ENCODE peak calls at places on chromosome 9, in ten cellular contexts. One of them, this sample, is unnamed.

GRCh38 chr9:130791279-130791894 is 43.7 kb upstream of the ABL1 start:
- DNase-seq in heart right ventricle: no peak
- DNase-seq in endodermal cell: no peak
- DNase-seq in ovary: no peak
- DNase-seq in CD4-positive, alpha-beta T cell: no peak
- DNase-seq in lung: no peak
- DNase-seq in mesenchymal stem cell: no peak
- DNase-seq in Karpas-422: no peak
- DNase-seq in tibial artery: no peak
- DNase-seq in transverse colon: no peak
- DNase-seq in this sample: no peak

GRCh38 chr9:121837113-121838010 is 185.9 kb downstream of the DAB2IP start:
- DNase-seq in ovary: peak; percentile 73
- DNase-seq in heart right ventricle: no peak
- DNase-seq in CD4-positive, alpha-beta T cell: no peak
- DNase-seq in Karpas-422: no peak
- DNase-seq in endodermal cell: peak; percentile 43
- DNase-seq in transverse colon: no peak
- DNase-seq in lung: no peak
- DNase-seq in mesenchymal stem cell: no peak
- DNase-seq in tibial artery: no peak
- DNase-seq in this sample: no peak

GRCh38 chr9:86713456-86713855 is 233.8 kb downstream of the GAS1 start:
- DNase-seq in heart right ventricle: no peak
- DNase-seq in CD4-positive, alpha-beta T cell: no peak
- DNase-seq in mesenchymal stem cell: peak; percentile 35
- DNase-seq in lung: no peak
- DNase-seq in Karpas-422: no peak
- DNase-seq in transverse colon: no peak
- DNase-seq in ovary: no peak
- DNase-seq in tibial artery: no peak
- DNase-seq in endodermal cell: no peak
- DNase-seq in this sample: no peak

GRCh38 chr9:71737455-71737854 is 30.9 kb downstream of the CEMIP2 start:
- DNase-seq in mesenchymal stem cell: no peak
- DNase-seq in lung: no peak
- DNase-seq in endodermal cell: no peak
- DNase-seq in transverse colon: peak; percentile 38
- DNase-seq in ovary: no peak
- DNase-seq in tibial artery: no peak
- DNase-seq in heart right ventricle: no peak
- DNase-seq in Karpas-422: no peak
- DNase-seq in CD4-positive, alpha-beta T cell: no peak
- DNase-seq in this sample: no peak

GRCh38 chr9:96513622-96514021 is 63.7 kb downstream of the HABP4 start:
- DNase-seq in heart right ventricle: no peak
- DNase-seq in transverse colon: no peak
- DNase-seq in endodermal cell: no peak
- DNase-seq in tibial artery: no peak
- DNase-seq in ovary: no peak
- DNase-seq in lung: no peak
- DNase-seq in Karpas-422: no peak
- DNase-seq in mesenchymal stem cell: peak; percentile 87
- DNase-seq in CD4-positive, alpha-beta T cell: no peak
- DNase-seq in this sample: no peak

GRCh38 chr9:104748359-104749031 is 1.0 kb downstream of the NIPSNAP3A start:
- DNase-seq in mesenchymal stem cell: peak; percentile 48
- DNase-seq in lung: no peak
- DNase-seq in ovary: no peak
- DNase-seq in heart right ventricle: no peak
- DNase-seq in tibial artery: no peak
- DNase-seq in Karpas-422: peak; percentile 42
- DNase-seq in endodermal cell: no peak
- DNase-seq in CD4-positive, alpha-beta T cell: no peak
- DNase-seq in transverse colon: no peak
- DNase-seq in this sample: no peak

GRCh38 chr9:95930314-95930713 is 54.8 kb downstream of the ERCC6L2 start:
- DNase-seq in tibial artery: no peak
- DNase-seq in ovary: no peak
- DNase-seq in lung: no peak
- DNase-seq in Karpas-422: no peak
- DNase-seq in endodermal cell: no peak
- DNase-seq in transverse colon: no peak
- DNase-seq in CD4-positive, alpha-beta T cell: no peak
- DNase-seq in heart right ventricle: no peak
- DNase-seq in mesenchymal stem cell: no peak
- DNase-seq in this sample: no peak

GRCh38 chr9:34493972-34494535 is 28.7 kb downstream of the ENHO start:
- DNase-seq in ovary: peak; percentile 65
- DNase-seq in CD4-positive, alpha-beta T cell: no peak
- DNase-seq in tibial artery: no peak
- DNase-seq in transverse colon: peak; percentile 20
- DNase-seq in mesenchymal stem cell: peak; percentile 58
- DNase-seq in endodermal cell: peak; percentile 91
- DNase-seq in Karpas-422: peak; percentile 80
- DNase-seq in lung: peak; percentile 47
- DNase-seq in heart right ventricle: peak; percentile 57
- DNase-seq in this sample: no peak

GRCh38 chr9:113531919-113532808 is 68.6 kb downstream of the RGS3 start:
- DNase-seq in lung: no peak
- DNase-seq in transverse colon: no peak
- DNase-seq in Karpas-422: no peak
- DNase-seq in mesenchymal stem cell: no peak
- DNase-seq in tibial artery: peak; percentile 39
- DNase-seq in heart right ventricle: no peak
- DNase-seq in CD4-positive, alpha-beta T cell: no peak
- DNase-seq in endodermal cell: peak; percentile 18
- DNase-seq in ovary: no peak
- DNase-seq in this sample: no peak

GRCh38 chr9:130930132-130930803 is 8.8 kb downstream of the FIBCD1 start:
- DNase-seq in ovary: no peak
- DNase-seq in transverse colon: no peak
- DNase-seq in tibial artery: no peak
- DNase-seq in endodermal cell: no peak
- DNase-seq in Karpas-422: no peak
- DNase-seq in CD4-positive, alpha-beta T cell: no peak
- DNase-seq in lung: no peak
- DNase-seq in mesenchymal stem cell: no peak
- DNase-seq in heart right ventricle: no peak
- DNase-seq in this sample: no peak

GRCh38 chr9:124776952-124777645 is at the start of gene OLFML2A:
- DNase-seq in Karpas-422: peak; percentile 4
- DNase-seq in CD4-positive, alpha-beta T cell: no peak
- DNase-seq in heart right ventricle: peak; percentile 47
- DNase-seq in endodermal cell: peak; percentile 87
- DNase-seq in mesenchymal stem cell: no peak
- DNase-seq in lung: no peak
- DNase-seq in tibial artery: peak; percentile 63
- DNase-seq in transverse colon: peak; percentile 26
- DNase-seq in ovary: no peak
- DNase-seq in this sample: no peak

GRCh38 chr9:89677696-89678393 is 73.0 kb downstream of the GADD45G start:
- DNase-seq in endodermal cell: peak; percentile 79
- DNase-seq in Karpas-422: no peak
- DNase-seq in heart right ventricle: no peak
- DNase-seq in ovary: peak; percentile 56
- DNase-seq in lung: no peak
- DNase-seq in mesenchymal stem cell: no peak
- DNase-seq in CD4-positive, alpha-beta T cell: no peak
- DNase-seq in tibial artery: no peak
- DNase-seq in transverse colon: no peak
- DNase-seq in this sample: no peak

GRCh38 chr9:86854898-86855523 is 92.3 kb downstream of the GAS1 start:
- DNase-seq in endodermal cell: peak; percentile 88
- DNase-seq in Karpas-422: no peak
- DNase-seq in mesenchymal stem cell: peak; percentile 42
- DNase-seq in ovary: peak; percentile 71
- DNase-seq in CD4-positive, alpha-beta T cell: no peak
- DNase-seq in transverse colon: no peak
- DNase-seq in tibial artery: no peak
- DNase-seq in lung: no peak
- DNase-seq in heart right ventricle: no peak
- DNase-seq in this sample: no peak

GRCh38 chr9:78695521-78695920 is 398.6 kb downstream of the PSAT1 start:
- DNase-seq in CD4-positive, alpha-beta T cell: no peak
- DNase-seq in tibial artery: no peak
- DNase-seq in transverse colon: no peak
- DNase-seq in mesenchymal stem cell: no peak
- DNase-seq in Karpas-422: no peak
- DNase-seq in heart right ventricle: no peak
- DNase-seq in endodermal cell: peak; percentile 53
- DNase-seq in lung: no peak
- DNase-seq in ovary: no peak
- DNase-seq in this sample: no peak

GRCh38 chr9:684055-684949 is 157.2 kb upstream of the DMRT1 start:
- DNase-seq in heart right ventricle: no peak
- DNase-seq in endodermal cell: no peak
- DNase-seq in ovary: no peak
- DNase-seq in Karpas-422: no peak
- DNase-seq in CD4-positive, alpha-beta T cell: no peak
- DNase-seq in lung: no peak
- DNase-seq in mesenchymal stem cell: peak; percentile 73
- DNase-seq in tibial artery: no peak
- DNase-seq in transverse colon: no peak
- DNase-seq in this sample: no peak

DNA sequence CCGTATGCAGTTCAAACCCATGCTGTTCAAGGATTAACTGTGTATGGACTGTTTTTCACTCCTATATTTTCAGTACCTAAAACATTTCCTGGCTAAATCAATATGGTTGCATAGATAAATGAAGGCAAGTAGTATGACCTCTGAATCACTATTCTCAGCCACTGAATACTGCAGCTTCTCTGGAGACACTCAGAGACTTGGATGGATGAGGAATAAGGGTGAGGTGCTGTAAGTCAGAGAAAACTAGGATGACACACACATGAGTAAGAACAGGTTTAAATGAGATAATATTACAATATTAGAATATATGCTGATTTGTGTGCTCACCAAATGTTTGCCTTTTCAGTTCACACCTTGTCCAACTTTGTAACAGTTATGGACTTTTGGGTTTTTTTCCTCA is 26.0 kb upstream of the ANXA1 start:
- DNase-seq in CD4-positive, alpha-beta T cell: no peak
- DNase-seq in lung: no peak
- DNase-seq in Karpas-422: no peak
- DNase-seq in endodermal cell: no peak
- DNase-seq in transverse colon: no peak
- DNase-seq in ovary: no peak
- DNase-seq in tibial artery: no peak
- DNase-seq in mesenchymal stem cell: no peak
- DNase-seq in heart right ventricle: no peak
- DNase-seq in this sample: no peak
- H3K27ac ChIP-seq in CD4-positive, alpha-beta T cell: no peak overlapping the region
- H3K27ac ChIP-seq in lung: no peak overlapping the region
- H3K27ac ChIP-seq in Karpas-422: no peak overlapping the region
- H3K27ac ChIP-seq in endodermal cell: no peak overlapping the region
- H3K27ac ChIP-seq in transverse colon: no peak overlapping the region
- H3K27ac ChIP-seq in ovary: no peak overlapping the region
- H3K27ac ChIP-seq in tibial artery: no peak overlapping the region
- H3K27ac ChIP-seq in mesenchymal stem cell: no peak overlapping the region
- H3K27ac ChIP-seq in heart right ventricle: no peak overlapping the region
- H3K27ac ChIP-seq in this sample: no peak overlapping the region

GRCh38 chr9:110161940-110162339 is 46.0 kb downstream of the C9orf152 start:
- DNase-seq in transverse colon: no peak
- DNase-seq in heart right ventricle: no peak
- DNase-seq in endodermal cell: no peak
- DNase-seq in CD4-positive, alpha-beta T cell: no peak
- DNase-seq in Karpas-422: no peak
- DNase-seq in tibial artery: no peak
- DNase-seq in ovary: no peak
- DNase-seq in lung: no peak
- DNase-seq in mesenchymal stem cell: no peak
- DNase-seq in this sample: no peak
- H3K27ac ChIP-seq in transverse colon: no peak overlapping the region
- H3K27ac ChIP-seq in heart right ventricle: no peak overlapping the region
- H3K27ac ChIP-seq in endodermal cell: no peak overlapping the region
- H3K27ac ChIP-seq in CD4-positive, alpha-beta T cell: no peak overlapping the region
- H3K27ac ChIP-seq in Karpas-422: no peak overlapping the region
- H3K27ac ChIP-seq in tibial artery: no peak overlapping the region
- H3K27ac ChIP-seq in ovary: no peak overlapping the region
- H3K27ac ChIP-seq in lung: no peak overlapping the region
- H3K27ac ChIP-seq in mesenchymal stem cell: no peak overlapping the region
- H3K27ac ChIP-seq in this sample: no peak overlapping the region

DNA sequence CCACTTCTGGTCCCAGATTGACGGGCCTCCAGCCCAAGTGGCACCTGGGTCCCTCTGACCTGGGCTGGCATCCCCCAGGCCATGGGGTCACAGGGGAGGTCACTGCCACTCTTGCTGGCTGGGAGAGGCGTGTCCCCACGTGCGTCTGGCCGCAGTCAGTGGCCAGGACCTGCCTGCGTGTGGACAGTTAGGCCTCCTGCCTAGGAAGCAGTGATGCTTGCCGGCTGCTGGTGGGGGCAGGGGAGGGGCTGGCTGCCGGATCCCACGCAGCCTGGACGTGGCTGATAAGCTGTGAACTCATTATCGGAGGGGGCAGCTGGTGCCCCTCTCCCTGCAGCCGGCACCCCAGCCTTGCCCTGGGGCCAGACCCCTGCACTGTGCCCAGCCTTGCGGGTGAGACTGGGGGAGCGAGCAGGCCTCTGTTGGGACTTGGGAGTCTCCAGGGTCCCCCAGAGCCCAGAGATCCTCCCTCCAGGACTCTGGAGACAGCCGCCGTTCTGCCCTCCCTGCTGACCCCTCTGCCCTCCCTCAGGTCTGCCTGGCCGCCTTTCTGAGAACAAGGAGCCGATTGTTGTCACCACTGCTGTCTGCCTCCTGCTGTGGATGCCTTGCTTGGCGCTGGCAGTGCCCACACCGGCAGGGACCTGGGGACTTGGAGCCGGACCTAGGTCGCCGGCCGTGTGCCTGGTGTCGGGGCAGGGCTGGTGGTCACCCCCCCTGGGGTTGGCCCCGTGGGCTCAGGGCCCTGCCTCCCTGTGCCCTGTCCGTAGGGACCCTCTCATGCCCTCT is 12.3 kb downstream of the RXRA start:
- DNase-seq in Karpas-422: no peak
- DNase-seq in CD4-positive, alpha-beta T cell: no peak
- DNase-seq in tibial artery: no peak
- DNase-seq in transverse colon: no peak
- DNase-seq in ovary: peak; percentile 63
- DNase-seq in mesenchymal stem cell: no peak
- DNase-seq in lung: no peak
- DNase-seq in heart right ventricle: no peak
- DNase-seq in endodermal cell: no peak
- DNase-seq in this sample: no peak
- H3K27ac ChIP-seq in Karpas-422: no peak overlapping the region
- H3K27ac ChIP-seq in CD4-positive, alpha-beta T cell: no peak overlapping the region
- H3K27ac ChIP-seq in tibial artery: peak overlapping the region; percentile 39
- H3K27ac ChIP-seq in transverse colon: peak overlapping the region; percentile 84
- H3K27ac ChIP-seq in ovary: no peak overlapping the region
- H3K27ac ChIP-seq in mesenchymal stem cell: no peak overlapping the region
- H3K27ac ChIP-seq in lung: no peak overlapping the region
- H3K27ac ChIP-seq in heart right ventricle: no peak overlapping the region
- H3K27ac ChIP-seq in endodermal cell: peak overlapping the region; percentile 12
- H3K27ac ChIP-seq in this sample: peak overlapping the region; percentile 35

DNA sequence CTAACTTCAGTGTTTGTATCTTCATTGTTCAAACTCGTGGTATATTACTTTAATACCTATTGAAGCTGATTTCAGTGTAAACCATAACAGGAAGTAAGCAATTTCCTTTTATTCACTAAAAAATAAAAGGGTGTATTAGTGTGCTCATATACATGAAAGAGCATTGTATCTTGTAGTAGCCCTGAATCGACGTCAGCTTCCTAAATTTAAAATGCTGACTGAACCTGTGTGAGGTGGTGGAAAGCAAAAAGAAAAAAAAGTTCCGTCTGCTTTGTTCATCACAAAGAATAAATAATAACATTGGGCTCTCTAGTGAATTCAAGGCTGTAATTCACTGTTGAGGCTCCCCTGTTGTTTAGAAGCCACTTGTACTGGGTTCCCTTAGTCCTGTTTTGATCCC is 11.5 kb downstream of the SMARCA2 start:
- DNase-seq in endodermal cell: no peak
- DNase-seq in transverse colon: no peak
- DNase-seq in ovary: no peak
- DNase-seq in heart right ventricle: no peak
- DNase-seq in lung: no peak
- DNase-seq in CD4-positive, alpha-beta T cell: no peak
- DNase-seq in tibial artery: no peak
- DNase-seq in Karpas-422: no peak
- DNase-seq in mesenchymal stem cell: no peak
- DNase-seq in this sample: no peak
- H3K27ac ChIP-seq in endodermal cell: no peak overlapping the region
- H3K27ac ChIP-seq in transverse colon: no peak overlapping the region
- H3K27ac ChIP-seq in ovary: no peak overlapping the region
- H3K27ac ChIP-seq in heart right ventricle: peak overlapping the region; percentile 67
- H3K27ac ChIP-seq in lung: peak overlapping the region; percentile 36
- H3K27ac ChIP-seq in CD4-positive, alpha-beta T cell: no peak overlapping the region
- H3K27ac ChIP-seq in tibial artery: no peak overlapping the region
- H3K27ac ChIP-seq in Karpas-422: no peak overlapping the region
- H3K27ac ChIP-seq in mesenchymal stem cell: no peak overlapping the region
- H3K27ac ChIP-seq in this sample: no peak overlapping the region

This sample was measured in substantia nigra.